ENCODE peak calls at places on chromosomes 2 and 18, in six cellular contexts. C is GM04503; K is stimulated activated CD4-positive, alpha-beta T cell treated with anti-CD3 and anti-CD28 coated beads, Interleukin-15, amount 100 ng/mL, for 24 hours; T is fibroblast of the conjunctiva; R is Ammon's horn; N is naive thymus-derived CD4-positive, alpha-beta T cell. V is an unnamed sample.

GRCh38 chr2:12733846-12734245 is 17.1 kb downstream of the TRIB2 start:
- DNase-seq in K (no peak), R (peak; percentile 76), T (no peak), C (no peak), N (no peak), V (no peak)

GRCh38 chr18:11488175-11488574 is 121.2 kb upstream of the SLC35G4 start:
- DNase-seq in K (no peak), C (no peak), R (no peak), N (no peak), T (peak; percentile 26), V (no peak)

GRCh38 chr2:28394997-28395333 is 2.3 kb downstream of the FOSL2 start:
- DNase-seq in N (no peak), R (no peak), K (no peak), T (no peak), C (no peak), V (no peak)

GRCh38 chr2:16537347-16537746 is 128.3 kb downstream of the CYRIA start:
- DNase-seq in N (no peak), C (no peak), T (no peak), K (no peak), R (no peak), V (no peak)

GRCh38 chr2:37837576-37838335 is 87.3 kb upstream of the RMDN2 start:
- DNase-seq in R (no peak), N (no peak), T (no peak), C (no peak), K (no peak), V (no peak)

GRCh38 chr2:20447437-20448245 is 767 bp downstream of the RHOB start:
- DNase-seq in C (no peak), T (no peak), K (peak; percentile 37), R (peak; percentile 77), N (peak; percentile 19), V (peak; percentile 53)

GRCh38 chr18:29161429-29161828 is 984.5 kb upstream of the CDH2 start:
- DNase-seq in K (no peak), N (no peak), C (no peak), R (no peak), T (no peak), V (no peak)

GRCh38 chr18:27599202-27599829 is 414.2 kb upstream of the CHST9 start:
- DNase-seq in C (peak; percentile 3), K (peak; percentile 41), N (no peak), R (peak; percentile 69), T (peak; percentile 8), V (peak; percentile 56)

GRCh38 chr2:231239751-231240150 is 41.3 kb downstream of the ARMC9 start:
- DNase-seq in T (no peak), C (no peak), R (no peak), N (no peak), K (no peak), V (no peak)

GRCh38 chr2:185372188-185372587 is 366.4 kb upstream of the FSIP2 start:
- DNase-seq in K (no peak), C (no peak), T (peak; percentile 0), N (no peak), R (no peak), V (no peak)

V was measured in SK-MEL-5.